ENCODE peak calls at places on chromosomes 11 and 22, in five cellular contexts. O is psoas muscle, C is cardiac muscle cell, M is right atrium auricular region, Y is astrocyte. P is an unnamed sample. For H3K27me3, the result is how much of the 10 kb centered on the place peaks cover.

GRCh38 chr22:39527481-39527961 is 5.0 kb downstream of the RPS19BP1 start:
- DNase-seq in O (no peak), C (no peak), M (no peak), Y (no peak), P (no peak)

GRCh38 chr11:113387605-113388211 is at the start of gene ANKK1:
- DNase-seq in O (no peak), C (no peak), M (no peak), Y (no peak), P (no peak)

GRCh38 chr11:118050208-118050891 is 26.5 kb upstream of the TMPRSS4 start:
- DNase-seq in O (no peak), C (no peak), M (peak), Y (no peak), P (no peak)

GRCh38 chr11:44264761-44265160 is 45.2 kb downstream of the ALX4 start:
- DNase-seq in O (no peak), C (no peak), M (no peak), Y (no peak), P (no peak)

GRCh38 chr11:69891421-69892236 is 72.4 kb upstream of the FGF3 start:
- DNase-seq in O (peak), C (no peak), M (no peak), Y (no peak), P (no peak)

GRCh38 chr11:126591966-126592489 is 236.5 kb downstream of the ST3GAL4 start:
- DNase-seq in O (no peak), C (no peak), M (no peak), Y (no peak), P (no peak)

GRCh38 chr11:3954448-3955298 is 99.2 kb downstream of the STIM1 start:
- DNase-seq in O (no peak), C (no peak), M (no peak), Y (peak), P (no peak)

GRCh38 chr11:21268036-21268435 is 598.6 kb downstream of the NELL1 start:
- DNase-seq in O (no peak), C (no peak), M (no peak), Y (no peak), P (no peak)

GRCh38 chr11:45048870-45049825 is 97.3 kb upstream of the PRDM11 start:
- DNase-seq in O (no peak), C (peak), M (peak), Y (no peak), P (no peak)

GRCh38 chr11:35964846-35965245 is 21.0 kb downstream of the LDLRAD3 start:
- DNase-seq in O (no peak), C (peak), M (no peak), Y (no peak), P (no peak)

GRCh38 chr11:85029964-85030363 is 597.2 kb downstream of the DLG2 start:
- DNase-seq in O (no peak), C (no peak), M (no peak), Y (peak), P (peak)

GRCh38 chr22:26134654-26135330 is 34.5 kb upstream of the SEZ6L start:
- DNase-seq in O (no peak), C (no peak), M (no peak), Y (no peak), P (no peak)

GRCh38 chr11:134411887-134412507 is at the start of gene B3GAT1:
- DNase-seq in O (no peak), C (no peak), M (no peak), Y (no peak), P (no peak)

GRCh38 chr22:28589102-28589501 is 90.5 kb downstream of the TTC28 start:
- DNase-seq in O (no peak), C (no peak), M (no peak), Y (no peak), P (no peak)

GRCh38 chr11:124748481-124749338 is 3.3 kb downstream of the VSIG2 start:
- DNase-seq in O (no peak), C (no peak), M (no peak), Y (no peak), P (no peak)

GRCh38 chr11:11967669-11968510 is 40.5 kb downstream of the DKK3 start:
- DNase-seq in O (no peak), C (no peak), M (no peak), Y (no peak), P (no peak)

GRCh38 chr11:19714093-19714386 is 1.4 kb downstream of the NAV2 start:
- DNase-seq in O (no peak), C (peak), M (no peak), Y (no peak), P (peak)

GRCh38 chr11:3911908-3912505 is 56.5 kb downstream of the STIM1 start:
- DNase-seq in O (no peak), C (no peak), M (no peak), Y (no peak), P (no peak)

GRCh38 chr22:24482586-24482985 is 12.5 kb upstream of the UPB1 start:
- DNase-seq in O (no peak), C (peak), M (no peak), Y (peak), P (no peak)

GRCh38 chr11:41201156-41201555 is 258.3 kb downstream of the LRRC4C start:
- DNase-seq in O (no peak), C (peak), M (no peak), Y (peak), P (no peak)

GRCh38 chr11:131659931-131660330 is 289.5 kb downstream of the NTM start:
- DNase-seq in O (no peak), C (no peak), M (no peak), Y (no peak), P (no peak)

GRCh38 chr11:44627911-44628729 is 62.7 kb downstream of the CD82 start:
- DNase-seq in O (peak), C (peak), M (peak), Y (peak), P (no peak)

GRCh38 chr22:19525666-19526065 is 1.5 kb upstream of the CLDN5 start:
- DNase-seq in O (no peak), C (no peak), M (no peak), Y (no peak), P (no peak)

GRCh38 chr11:68978626-68978930 is 2.2 kb downstream of the MRGPRD start:
- DNase-seq in O (no peak), C (no peak), M (no peak), Y (no peak), P (no peak)

GRCh38 chr11:125380756-125381445 is 115.2 kb downstream of the FEZ1 start:
- DNase-seq in O (no peak), C (no peak), M (no peak), Y (no peak), P (no peak)

GRCh38 chr11:116175707-116176106 is 597.1 kb downstream of the BUD13 start:
- DNase-seq in O (no peak), C (no peak), M (peak), Y (no peak), P (no peak)

GRCh38 chr11:22677153-22677890 is 10.9 kb downstream of the GAS2 start:
- DNase-seq in O (no peak), C (no peak), M (no peak), Y (no peak), P (no peak)

GRCh38 chr11:12671378-12671777 is 2.8 kb upstream of the TEAD1 start:
- DNase-seq in O (no peak), C (no peak), M (no peak), Y (no peak), P (no peak)

GRCh38 chr11:64739871-64740270 is 4.1 kb downstream of the RASGRP2 start:
- DNase-seq in O (no peak), C (no peak), M (no peak), Y (no peak), P (no peak)

GRCh38 chr11:64736654-64737053 is 7.3 kb downstream of the RASGRP2 start:
- DNase-seq in O (no peak), C (no peak), M (no peak), Y (no peak), P (no peak)

GRCh38 chr11:64734786-64735761 is 8.9 kb downstream of the RASGRP2 start:
- DNase-seq in O (no peak), C (no peak), M (no peak), Y (no peak), P (no peak)

GRCh38 chr11:64741393-64742086 is 2.4 kb downstream of the RASGRP2 start:
- DNase-seq in O (no peak), C (no peak), M (no peak), Y (no peak), P (no peak)

DNA sequence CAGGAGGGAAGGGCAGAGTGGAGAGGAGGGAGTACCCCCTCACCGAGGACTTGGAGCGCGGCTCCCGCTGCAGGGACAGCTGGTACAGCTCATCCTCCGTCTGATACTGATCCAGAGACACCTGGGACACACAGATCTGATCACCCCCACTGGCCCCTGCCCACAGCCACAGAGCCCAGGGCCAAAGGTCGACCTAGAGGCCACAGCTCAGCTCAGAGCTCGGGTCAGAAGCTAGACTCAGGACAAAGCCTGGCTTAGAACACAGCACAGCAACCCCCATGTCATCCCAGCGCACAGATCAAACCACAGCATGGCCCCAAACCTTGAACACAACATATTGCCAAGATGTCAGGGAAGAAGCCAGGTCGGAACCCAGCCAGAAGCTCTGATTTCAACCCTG is 8.1 kb downstream of the RASGRP2 start:
- DNase-seq in O (no peak), C (no peak), M (no peak), Y (no peak), P (no peak)
- H3K27me3 ChIP-seq in O (under half), C (under half), M (under half), Y (under half), P (under half)

DNA sequence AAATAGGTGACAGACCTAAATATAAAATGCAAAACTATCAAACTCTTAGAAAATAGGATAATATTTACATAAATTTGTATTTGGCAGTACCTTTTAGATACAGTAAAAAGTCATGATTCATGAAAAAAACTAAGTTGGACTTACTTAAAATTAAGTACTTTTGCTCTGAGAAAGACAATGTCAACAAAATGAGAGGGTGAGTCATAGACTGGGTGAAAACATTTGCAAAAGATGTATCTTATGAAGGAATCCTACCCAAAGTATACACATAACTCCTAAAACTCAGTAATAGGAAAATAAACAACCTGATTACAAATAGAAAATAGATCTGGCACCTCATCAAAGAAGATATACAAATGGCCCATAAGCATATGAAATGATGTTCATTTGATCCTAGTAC is 1154.6 kb downstream of the JRKL start:
- DNase-seq in O (no peak), C (peak), M (no peak), Y (no peak), P (no peak)
- H3K27me3 ChIP-seq in O (under half), C (under half), M (under half), Y (under half), P (under half)

GRCh38 chr11:13952668-13953067 is 9.9 kb upstream of the SPON1 start:
- DNase-seq in O (no peak), C (no peak), M (no peak), Y (no peak), P (no peak)
- H3K27me3 ChIP-seq in O (under half), C (under half), M (under half), Y (half or more), P (under half)

GRCh38 chr11:72240461-72241289 is 3.3 kb downstream of the PHOX2A start:
- DNase-seq in O (no peak), C (peak), M (no peak), Y (no peak), P (no peak)
- H3K27me3 ChIP-seq in O (under half), C (half or more), M (under half), Y (half or more), P (under half)

P was measured in brain microvascular endothelial cell.